ENCODE peak calls at places on chromosomes 4 and X, in five cellular contexts. Q is left kidney; S is foreskin fibroblast; A is mesendoderm; J is stimulated activated CD4-positive, alpha-beta T cell treated with anti-CD3 and anti-CD28 coated beads, Interleukin-4, amount 100 ng/mL, for 1 hour. E is an unnamed sample.

GRCh38 chrX:22118161-22118830 is 86.2 kb downstream of the PHEX start:
- DNase-seq in Q (no peak), S (no peak), A (no peak), J (no peak), E (no peak)

GRCh38 chr4:38979081-38979480 is 53.1 kb downstream of the TMEM156 start:
- DNase-seq in Q (no peak), S (no peak), A (no peak), J (no peak), E (no peak)

GRCh38 chrX:40061005-40061404 is 36.8 kb downstream of the BCOR start:
- DNase-seq in Q (no peak), S (no peak), A (no peak), J (no peak), E (no peak)

GRCh38 chrX:75156537-75156945 is 458 bp upstream of the ABCB7 start:
- DNase-seq in Q (peak; percentile 47), S (peak; percentile 32), A (peak; percentile 11), J (no peak), E (no peak)

GRCh38 chr4:5757536-5757935 is 46.5 kb downstream of the EVC start:
- DNase-seq in Q (no peak), S (no peak), A (no peak), J (no peak), E (no peak)

GRCh38 chr4:122879001-122879400 is 43.4 kb downstream of the NUDT6 start:
- DNase-seq in Q (no peak), S (no peak), A (no peak), J (no peak), E (no peak)

GRCh38 chr4:139628184-139629012 is 37.2 kb upstream of the MGST2 start:
- DNase-seq in Q (peak; percentile 61), S (no peak), A (peak; percentile 35), J (no peak), E (no peak)

GRCh38 chr4:145808021-145808650 is 128.2 kb downstream of the C4orf51 start:
- DNase-seq in Q (peak; percentile 20), S (peak; percentile 84), A (peak; percentile 97), J (peak; percentile 27), E (peak; percentile 96)

GRCh38 chr4:42391981-42392380 is 5.3 kb upstream of the SHISA3 start:
- DNase-seq in Q (peak; percentile 51), S (no peak), A (no peak), J (no peak), E (no peak)

GRCh38 chrX:92232182-92232581 is 453.0 kb downstream of the PCDH11X start:
- DNase-seq in Q (peak; percentile 4), S (no peak), A (peak; percentile 24), J (no peak), E (no peak)

GRCh38 chrX:97039363-97040029 is 155.8 kb downstream of the RPA4 start:
- DNase-seq in Q (peak; percentile 22), S (no peak), A (no peak), J (no peak), E (no peak)

GRCh38 chrX:134013528-134013927 is 28.1 kb upstream of the GPC3 start:
- DNase-seq in Q (no peak), S (no peak), A (no peak), J (no peak), E (no peak)

GRCh38 chr4:69749771-69750170 is 10.6 kb downstream of the SULT1B1 start:
- DNase-seq in Q (no peak), S (no peak), A (no peak), J (no peak), E (no peak)

GRCh38 chrX:72026341-72027023 is 105.2 kb downstream of the RTL5 start:
- DNase-seq in Q (no peak), S (no peak), A (no peak), J (no peak), E (no peak)

GRCh38 chrX:66553973-66554372 is 84.9 kb downstream of the EDA2R start:
- DNase-seq in Q (no peak), S (no peak), A (no peak), J (no peak), E (no peak)

GRCh38 chrX:153845195-153845594 is 14.9 kb upstream of the PDZD4 start:
- DNase-seq in Q (no peak), S (no peak), A (no peak), J (no peak), E (no peak)

GRCh38 chr4:56062527-56062926 is 113.8 kb downstream of the CEP135 start:
- DNase-seq in Q (peak; percentile 53), S (no peak), A (no peak), J (no peak), E (no peak)

GRCh38 chr4:183602444-183603102 is 56.4 kb downstream of the RWDD4 start:
- DNase-seq in Q (peak; percentile 34), S (no peak), A (peak; percentile 54), J (no peak), E (no peak)

GRCh38 chrX:72037601-72038000 is 94.1 kb downstream of the RTL5 start:
- DNase-seq in Q (no peak), S (no peak), A (no peak), J (no peak), E (no peak)

GRCh38 chrX:132631579-132632232 is 142.9 kb upstream of the MBNL3 start:
- DNase-seq in Q (peak; percentile 54), S (no peak), A (peak; percentile 41), J (no peak), E (no peak)

GRCh38 chr4:34105311-34105710 is 2139.0 kb downstream of the ARAP2 start:
- DNase-seq in Q (no peak), S (peak; percentile 21), A (no peak), J (no peak), E (no peak)

GRCh38 chr4:124415206-124415605 is 297.3 kb downstream of the ANKRD50 start:
- DNase-seq in Q (peak; percentile 24), S (peak; percentile 62), A (no peak), J (no peak), E (no peak)

GRCh38 chrX:2596050-2596449 is 95.0 kb upstream of the CD99 start:
- DNase-seq in Q (no peak), S (no peak), A (no peak), J (no peak), E (no peak)

GRCh38 chr4:83819582-83819981 is 283.7 kb downstream of the GPAT3 start:
- DNase-seq in Q (no peak), S (no peak), A (no peak), J (no peak), E (no peak)

GRCh38 chr4:182642831-182643230 is 274.4 kb downstream of the DCTD start:
- DNase-seq in Q (peak; percentile 11), S (no peak), A (peak; percentile 5), J (no peak), E (no peak)

GRCh38 chrX:110226931-110227330 is 91.0 kb downstream of the AMMECR1 start:
- DNase-seq in Q (no peak), S (no peak), A (no peak), J (no peak), E (no peak)

GRCh38 chr4:105923507-105924238 is 28.4 kb downstream of the NPNT start:
- DNase-seq in Q (peak; percentile 3), S (peak; percentile 16), A (peak; percentile 4), J (no peak), E (no peak)

E was measured in epithelial cell of prostate.